ENCODE peak calls at places on chromosomes 5 and 9, in eight cellular contexts. One of them, this sample, is unnamed.

GRCh38 chr9:115133649-115134048 is 15.7 kb upstream of the TNC start:
- DNase-seq in Caco-2: no peak
- DNase-seq in breast epithelium: no peak
- DNase-seq in fibroblast of lung: peak; percentile 81
- DNase-seq in gastrocnemius medialis: no peak
- DNase-seq in sigmoid colon: no peak
- DNase-seq in stomach: no peak
- DNase-seq in HCT116: no peak
- DNase-seq in this sample: no peak

GRCh38 chr9:224540-225520 is 10.2 kb downstream of the DOCK8 start:
- DNase-seq in Caco-2: peak; percentile 37
- DNase-seq in breast epithelium: no peak
- DNase-seq in fibroblast of lung: no peak
- DNase-seq in gastrocnemius medialis: no peak
- DNase-seq in sigmoid colon: no peak
- DNase-seq in stomach: no peak
- DNase-seq in HCT116: no peak
- DNase-seq in this sample: no peak

GRCh38 chr9:82124090-82124489 is 135.5 kb downstream of the SPATA31D1 start:
- DNase-seq in Caco-2: no peak
- DNase-seq in breast epithelium: no peak
- DNase-seq in fibroblast of lung: peak; percentile 47
- DNase-seq in gastrocnemius medialis: no peak
- DNase-seq in sigmoid colon: no peak
- DNase-seq in stomach: no peak
- DNase-seq in HCT116: no peak
- DNase-seq in this sample: no peak

GRCh38 chr5:318341-318897 is 3.1 kb upstream of the AHRR start:
- DNase-seq in Caco-2: no peak
- DNase-seq in breast epithelium: no peak
- DNase-seq in fibroblast of lung: no peak
- DNase-seq in gastrocnemius medialis: no peak
- DNase-seq in sigmoid colon: no peak
- DNase-seq in stomach: no peak
- DNase-seq in HCT116: peak; percentile 48
- DNase-seq in this sample: no peak

GRCh38 chr5:19322716-19323485 is 665.1 kb downstream of the CDH18 start:
- DNase-seq in Caco-2: peak; percentile 35
- DNase-seq in breast epithelium: no peak
- DNase-seq in fibroblast of lung: peak; percentile 75
- DNase-seq in gastrocnemius medialis: no peak
- DNase-seq in sigmoid colon: no peak
- DNase-seq in stomach: no peak
- DNase-seq in HCT116: no peak
- DNase-seq in this sample: no peak

GRCh38 chr5:159208508-159209437 is 580 bp downstream of the RNF145 start:
- DNase-seq in Caco-2: peak; percentile 49
- DNase-seq in breast epithelium: peak; percentile 51
- DNase-seq in fibroblast of lung: peak; percentile 26
- DNase-seq in gastrocnemius medialis: peak; percentile 19
- DNase-seq in sigmoid colon: peak; percentile 70
- DNase-seq in stomach: peak; percentile 27
- DNase-seq in HCT116: no peak
- DNase-seq in this sample: peak; percentile 82

GRCh38 chr9:119963798-119964372 is 594.6 kb upstream of the BRINP1 start:
- DNase-seq in Caco-2: peak; percentile 70
- DNase-seq in breast epithelium: no peak
- DNase-seq in fibroblast of lung: peak; percentile 65
- DNase-seq in gastrocnemius medialis: no peak
- DNase-seq in sigmoid colon: no peak
- DNase-seq in stomach: peak; percentile 25
- DNase-seq in HCT116: peak; percentile 33
- DNase-seq in this sample: peak; percentile 34

GRCh38 chr9:89750117-89750551 is 145.3 kb downstream of the GADD45G start:
- DNase-seq in Caco-2: no peak
- DNase-seq in breast epithelium: no peak
- DNase-seq in fibroblast of lung: peak; percentile 66
- DNase-seq in gastrocnemius medialis: peak; percentile 32
- DNase-seq in sigmoid colon: no peak
- DNase-seq in stomach: no peak
- DNase-seq in HCT116: no peak
- DNase-seq in this sample: no peak

GRCh38 chr9:116717150-116717549 is 30.0 kb downstream of the TRIM32 start:
- DNase-seq in Caco-2: no peak
- DNase-seq in breast epithelium: no peak
- DNase-seq in fibroblast of lung: no peak
- DNase-seq in gastrocnemius medialis: no peak
- DNase-seq in sigmoid colon: no peak
- DNase-seq in stomach: no peak
- DNase-seq in HCT116: no peak
- DNase-seq in this sample: no peak

GRCh38 chr9:94600258-94600657 is 6.6 kb upstream of the FBP2 start:
- DNase-seq in Caco-2: no peak
- DNase-seq in breast epithelium: no peak
- DNase-seq in fibroblast of lung: no peak
- DNase-seq in gastrocnemius medialis: peak; percentile 87
- DNase-seq in sigmoid colon: no peak
- DNase-seq in stomach: peak; percentile 31
- DNase-seq in HCT116: no peak
- DNase-seq in this sample: no peak

GRCh38 chr5:127028822-127029457 is 1.4 kb downstream of the MARCHF3 start:
- DNase-seq in Caco-2: no peak
- DNase-seq in breast epithelium: no peak
- DNase-seq in fibroblast of lung: peak; percentile 30
- DNase-seq in gastrocnemius medialis: no peak
- DNase-seq in sigmoid colon: no peak
- DNase-seq in stomach: no peak
- DNase-seq in HCT116: no peak
- DNase-seq in this sample: no peak

GRCh38 chr5:91283899-91284298 is 99.2 kb downstream of the ARRDC3 start:
- DNase-seq in Caco-2: no peak
- DNase-seq in breast epithelium: no peak
- DNase-seq in fibroblast of lung: peak; percentile 66
- DNase-seq in gastrocnemius medialis: no peak
- DNase-seq in sigmoid colon: no peak
- DNase-seq in stomach: no peak
- DNase-seq in HCT116: peak; percentile 21
- DNase-seq in this sample: no peak

GRCh38 chr9:6758418-6759113 is 793 bp downstream of the KDM4C start:
- DNase-seq in Caco-2: peak; percentile 48
- DNase-seq in breast epithelium: peak; percentile 58
- DNase-seq in fibroblast of lung: peak; percentile 16
- DNase-seq in gastrocnemius medialis: peak; percentile 36
- DNase-seq in sigmoid colon: peak; percentile 80
- DNase-seq in stomach: peak; percentile 66
- DNase-seq in HCT116: peak; percentile 8
- DNase-seq in this sample: peak; percentile 89

GRCh38 chr9:72254881-72255545 is 105.8 kb downstream of the GDA start:
- DNase-seq in Caco-2: no peak
- DNase-seq in breast epithelium: no peak
- DNase-seq in fibroblast of lung: no peak
- DNase-seq in gastrocnemius medialis: no peak
- DNase-seq in sigmoid colon: no peak
- DNase-seq in stomach: no peak
- DNase-seq in HCT116: no peak
- DNase-seq in this sample: no peak

GRCh38 chr5:132812949-132813598 is at the start of gene SOWAHA:
- DNase-seq in Caco-2: peak; percentile 76
- DNase-seq in breast epithelium: no peak
- DNase-seq in fibroblast of lung: peak; percentile 25
- DNase-seq in gastrocnemius medialis: no peak
- DNase-seq in sigmoid colon: peak; percentile 56
- DNase-seq in stomach: peak; percentile 59
- DNase-seq in HCT116: no peak
- DNase-seq in this sample: no peak

GRCh38 chr9:137459601-137460362 is 648 bp upstream of the NSMF start:
- DNase-seq in Caco-2: peak; percentile 36
- DNase-seq in breast epithelium: no peak
- DNase-seq in fibroblast of lung: no peak
- DNase-seq in gastrocnemius medialis: peak; percentile 13
- DNase-seq in sigmoid colon: no peak
- DNase-seq in stomach: no peak
- DNase-seq in HCT116: no peak
- DNase-seq in this sample: peak; percentile 71

GRCh38 chr5:172868436-172868923 is 34.4 kb downstream of the ERGIC1 start:
- DNase-seq in Caco-2: no peak
- DNase-seq in breast epithelium: no peak
- DNase-seq in fibroblast of lung: peak; percentile 78
- DNase-seq in gastrocnemius medialis: no peak
- DNase-seq in sigmoid colon: no peak
- DNase-seq in stomach: no peak
- DNase-seq in HCT116: peak; percentile 31
- DNase-seq in this sample: no peak

DNA sequence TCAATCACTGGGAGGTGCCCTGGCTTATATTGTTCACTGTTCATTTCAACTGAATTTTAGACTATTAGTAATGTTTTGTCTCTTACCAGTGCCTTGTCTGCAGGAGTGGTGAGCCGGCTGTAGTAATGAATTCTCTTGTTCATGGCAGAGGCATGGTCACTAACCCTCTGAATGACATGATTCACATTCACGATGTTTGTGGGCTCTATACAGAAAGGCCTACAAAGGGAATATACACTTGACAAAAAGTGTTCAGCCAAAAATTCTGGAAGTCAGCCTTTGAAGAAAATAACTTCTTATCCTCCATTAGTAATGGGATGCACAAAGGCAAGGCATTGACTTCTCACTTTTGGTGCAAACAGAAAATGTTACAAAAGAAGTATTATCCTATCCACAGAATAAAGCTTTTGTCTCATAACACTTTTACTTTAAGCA is 39.6 kb downstream of the SLC38A9 start:
- DNase-seq in Caco-2: no peak
- DNase-seq in breast epithelium: no peak
- DNase-seq in fibroblast of lung: no peak
- DNase-seq in gastrocnemius medialis: no peak
- DNase-seq in sigmoid colon: no peak
- DNase-seq in stomach: no peak
- DNase-seq in HCT116: no peak
- DNase-seq in this sample: no peak
- TF ChIP-seq CTCF in Caco-2: no peak
- TF ChIP-seq CTCF in breast epithelium: no peak
- TF ChIP-seq CTCF in fibroblast of lung: no peak
- TF ChIP-seq CTCF in gastrocnemius medialis: no peak
- TF ChIP-seq CTCF in sigmoid colon: no peak
- TF ChIP-seq CTCF in stomach: no peak
- TF ChIP-seq CTCF in HCT116: no peak
- TF ChIP-seq CTCF in this sample: no peak

DNA sequence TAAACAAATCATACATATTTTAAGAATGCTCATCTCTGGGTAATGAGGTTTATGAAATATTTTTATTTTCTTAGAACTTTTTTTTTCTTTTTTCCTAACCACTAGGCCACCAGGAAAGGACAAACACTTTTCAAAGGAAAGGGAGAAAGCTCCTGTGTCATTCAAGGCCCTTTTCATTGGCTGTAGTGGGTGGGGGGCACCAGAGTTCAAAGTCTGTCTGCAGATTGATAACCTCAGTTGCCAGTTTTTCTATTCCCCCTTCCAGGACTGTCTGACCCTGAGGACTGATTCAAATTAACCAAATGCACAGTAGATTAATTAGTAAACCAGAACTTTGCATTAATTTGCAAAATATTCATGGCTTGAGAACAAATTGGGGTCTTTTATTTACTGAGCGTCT is 72.8 kb upstream of the NIPAL4 start:
- DNase-seq in Caco-2: no peak
- DNase-seq in breast epithelium: no peak
- DNase-seq in fibroblast of lung: no peak
- DNase-seq in gastrocnemius medialis: no peak
- DNase-seq in sigmoid colon: no peak
- DNase-seq in stomach: no peak
- DNase-seq in HCT116: no peak
- DNase-seq in this sample: no peak
- H3K4me1 ChIP-seq in Caco-2: peaks cover 41% of the 10 kb centered on the region
- H3K4me1 ChIP-seq in breast epithelium: no peaks in the 10 kb centered on the region
- H3K4me1 ChIP-seq in fibroblast of lung: peaks cover 46% of the 10 kb centered on the region
- H3K4me1 ChIP-seq in gastrocnemius medialis: peaks cover 18% of the 10 kb centered on the region
- H3K4me1 ChIP-seq in sigmoid colon: no peaks in the 10 kb centered on the region
- H3K4me1 ChIP-seq in stomach: peaks cover 49% of the 10 kb centered on the region
- H3K4me1 ChIP-seq in HCT116: peaks cover 35% of the 10 kb centered on the region
- H3K4me1 ChIP-seq in this sample: no peaks in the 10 kb centered on the region

GRCh38 chr9:68747043-68747533 is 42.0 kb downstream of the PIP5K1B start:
- DNase-seq in Caco-2: peak; percentile 72
- DNase-seq in breast epithelium: no peak
- DNase-seq in fibroblast of lung: no peak
- DNase-seq in gastrocnemius medialis: no peak
- DNase-seq in sigmoid colon: no peak
- DNase-seq in stomach: no peak
- DNase-seq in HCT116: no peak
- DNase-seq in this sample: no peak
- TF ChIP-seq CTCF in Caco-2: no peak
- TF ChIP-seq CTCF in breast epithelium: no peak
- TF ChIP-seq CTCF in fibroblast of lung: no peak
- TF ChIP-seq CTCF in gastrocnemius medialis: no peak
- TF ChIP-seq CTCF in sigmoid colon: no peak
- TF ChIP-seq CTCF in stomach: no peak
- TF ChIP-seq CTCF in HCT116: no peak
- TF ChIP-seq CTCF in this sample: no peak

GRCh38 chr9:87514136-87514535 is 16.5 kb downstream of the DAPK1 start:
- DNase-seq in Caco-2: no peak
- DNase-seq in breast epithelium: no peak
- DNase-seq in fibroblast of lung: no peak
- DNase-seq in gastrocnemius medialis: no peak
- DNase-seq in sigmoid colon: no peak
- DNase-seq in stomach: no peak
- DNase-seq in HCT116: no peak
- DNase-seq in this sample: no peak

GRCh38 chr9:87512321-87512720 is 14.7 kb downstream of the DAPK1 start:
- DNase-seq in Caco-2: no peak
- DNase-seq in breast epithelium: no peak
- DNase-seq in fibroblast of lung: no peak
- DNase-seq in gastrocnemius medialis: no peak
- DNase-seq in sigmoid colon: no peak
- DNase-seq in stomach: no peak
- DNase-seq in HCT116: no peak
- DNase-seq in this sample: no peak

GRCh38 chr9:87515086-87515485 is 17.4 kb downstream of the DAPK1 start:
- DNase-seq in Caco-2: no peak
- DNase-seq in breast epithelium: no peak
- DNase-seq in fibroblast of lung: peak; percentile 60
- DNase-seq in gastrocnemius medialis: no peak
- DNase-seq in sigmoid colon: no peak
- DNase-seq in stomach: no peak
- DNase-seq in HCT116: no peak
- DNase-seq in this sample: no peak

GRCh38 chr9:87515588-87516221 is 18.0 kb downstream of the DAPK1 start:
- DNase-seq in Caco-2: no peak
- DNase-seq in breast epithelium: no peak
- DNase-seq in fibroblast of lung: no peak
- DNase-seq in gastrocnemius medialis: no peak
- DNase-seq in sigmoid colon: no peak
- DNase-seq in stomach: no peak
- DNase-seq in HCT116: no peak
- DNase-seq in this sample: no peak

DNA sequence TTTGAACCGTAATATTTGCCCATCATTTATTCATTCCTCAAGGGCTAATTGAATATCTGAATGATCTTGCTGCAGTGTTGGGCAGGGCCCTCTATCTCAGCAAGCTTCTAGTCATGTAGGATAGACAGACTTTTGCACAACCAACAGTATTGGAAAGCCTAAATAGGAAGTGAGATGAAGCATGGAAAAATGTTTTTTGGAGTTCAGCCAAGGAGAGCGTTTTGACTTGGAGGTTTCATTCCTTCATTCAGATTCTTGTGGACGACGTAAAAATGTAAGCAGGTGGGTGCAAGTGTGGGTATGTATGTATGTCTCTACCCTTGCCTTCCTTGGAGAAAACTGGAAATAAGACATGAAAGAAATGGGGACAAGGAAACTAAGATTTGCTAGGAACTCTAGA is 15.5 kb downstream of the DAPK1 start:
- DNase-seq in Caco-2: no peak
- DNase-seq in breast epithelium: no peak
- DNase-seq in fibroblast of lung: no peak
- DNase-seq in gastrocnemius medialis: no peak
- DNase-seq in sigmoid colon: no peak
- DNase-seq in stomach: no peak
- DNase-seq in HCT116: no peak
- DNase-seq in this sample: no peak
- H3K4me1 ChIP-seq in Caco-2: no peaks in the 10 kb centered on the region
- H3K4me1 ChIP-seq in breast epithelium: no peaks in the 10 kb centered on the region
- H3K4me1 ChIP-seq in fibroblast of lung: no peaks in the 10 kb centered on the region
- H3K4me1 ChIP-seq in gastrocnemius medialis: no peaks in the 10 kb centered on the region
- H3K4me1 ChIP-seq in sigmoid colon: no peaks in the 10 kb centered on the region
- H3K4me1 ChIP-seq in stomach: peaks cover 72% of the 10 kb centered on the region
- H3K4me1 ChIP-seq in HCT116: no peaks in the 10 kb centered on the region
- H3K4me1 ChIP-seq in this sample: peaks cover 12% of the 10 kb centered on the region

This sample was measured in left lung.